ENCODE peak calls at places on chromosomes 7 and 10, in seven cellular contexts. G is mesendoderm, Q is H9, Y is neuronal stem cell, I is trophoblast cell, K is H1, W is mesenchymal stem cell. V is an unnamed sample.

GRCh38 chr10:30170814-30171213 is 111.4 kb upstream of the JCAD start:
- DNase-seq in G (no peak), Q (no peak), Y (no peak), I (peak; percentile 89), K (no peak), W (peak; percentile 59), V (peak; percentile 26)

GRCh38 chr7:2279873-2280272 is 34.4 kb downstream of the SNX8 start:
- DNase-seq in G (no peak), Q (no peak), Y (no peak), I (no peak), K (no peak), W (no peak), V (peak; percentile 21)

GRCh38 chr7:106563466-106564150 is 97.3 kb downstream of the CCDC71L start:
- DNase-seq in G (no peak), Q (no peak), Y (no peak), I (no peak), K (no peak), W (peak; percentile 18), V (peak; percentile 39)

GRCh38 chr7:152136623-152137022 is 111.1 kb downstream of the GALNT11 start:
- DNase-seq in G (peak; percentile 8), Q (no peak), Y (no peak), I (peak; percentile 43), K (no peak), W (peak; percentile 86), V (peak; percentile 31)

GRCh38 chr10:24680647-24681475 is 42.8 kb downstream of the ARHGAP21 start:
- DNase-seq in G (no peak), Q (no peak), Y (no peak), I (no peak), K (no peak), W (no peak), V (peak; percentile 49)

GRCh38 chr10:17001961-17002749 is 127.5 kb downstream of the CUBN start:
- DNase-seq in G (peak; percentile 63), Q (no peak), Y (no peak), I (peak; percentile 41), K (no peak), W (peak; percentile 99), V (peak; percentile 88)

GRCh38 chr10:45591262-45591661 is 81.3 kb downstream of the ZFAND4 start:
- DNase-seq in G (no peak), Q (no peak), Y (no peak), I (no peak), K (no peak), W (no peak), V (no peak)

GRCh38 chr7:21550821-21551531 is 8.1 kb downstream of the DNAH11 start:
- DNase-seq in G (peak; percentile 89), Q (peak; percentile 71), Y (no peak), I (peak; percentile 81), K (peak; percentile 52), W (no peak), V (no peak)

GRCh38 chr10:112140110-112140755 is 43.3 kb downstream of the GPAM start:
- DNase-seq in G (peak; percentile 90), Q (peak; percentile 90), Y (peak; percentile 73), I (peak; percentile 89), K (peak; percentile 96), W (peak; percentile 69), V (peak; percentile 59)

GRCh38 chr10:69769395-69769989 is 32.2 kb upstream of the COL13A1 start:
- DNase-seq in G (peak; percentile 89), Q (peak; percentile 86), Y (no peak), I (peak; percentile 31), K (peak; percentile 65), W (peak; percentile 82), V (peak; percentile 79)

GRCh38 chr7:19116121-19117080 is 1.0 kb downstream of the TWIST1 start:
- DNase-seq in G (peak; percentile 63), Q (peak; percentile 63), Y (peak; percentile 46), I (no peak), K (peak; percentile 77), W (peak; percentile 38), V (peak; percentile 50)

GRCh38 chr10:88974446-88975376 is 15.9 kb upstream of the FAS start:
- DNase-seq in G (no peak), Q (no peak), Y (no peak), I (peak; percentile 8), K (no peak), W (peak; percentile 57), V (peak; percentile 44)

GRCh38 chr7:157500171-157500960 is 163.6 kb downstream of the DNAJB6 start:
- DNase-seq in G (no peak), Q (peak; percentile 33), Y (no peak), I (no peak), K (peak; percentile 41), W (no peak), V (no peak)

GRCh38 chr7:22338875-22339274 is 18.1 kb downstream of the RAPGEF5 start:
- DNase-seq in G (no peak), Q (no peak), Y (no peak), I (no peak), K (no peak), W (no peak), V (no peak)

GRCh38 chr7:42907316-42907715 is 4.6 kb downstream of the C7orf25 start:
- DNase-seq in G (no peak), Q (no peak), Y (no peak), I (no peak), K (no peak), W (no peak), V (no peak)

GRCh38 chr7:947391-948210 is 6.9 kb downstream of the ADAP1 start:
- DNase-seq in G (no peak), Q (no peak), Y (no peak), I (no peak), K (no peak), W (no peak), V (no peak)

GRCh38 chr10:89793649-89794254 is 92.4 kb downstream of the KIF20B start:
- DNase-seq in G (peak; percentile 78), Q (peak; percentile 42), Y (peak; percentile 65), I (peak; percentile 88), K (no peak), W (peak; percentile 77), V (peak; percentile 74)

GRCh38 chr7:2205036-2205780 is 27.5 kb downstream of the MAD1L1 start:
- DNase-seq in G (no peak), Q (no peak), Y (no peak), I (no peak), K (no peak), W (no peak), V (peak; percentile 11)

GRCh38 chr7:123484199-123484598 is 50.2 kb downstream of the IQUB start:
- DNase-seq in G (no peak), Q (no peak), Y (no peak), I (no peak), K (no peak), W (no peak), V (no peak)

GRCh38 chr10:67609996-67610793 is 85.8 kb downstream of the CTNNA3 start:
- DNase-seq in G (peak; percentile 46), Q (no peak), Y (peak; percentile 46), I (no peak), K (no peak), W (no peak), V (peak; percentile 46)

GRCh38 chr10:67607472-67607871 is 88.5 kb downstream of the CTNNA3 start:
- DNase-seq in G (no peak), Q (no peak), Y (no peak), I (no peak), K (no peak), W (no peak), V (peak; percentile 33)

GRCh38 chr10:67608001-67608400 is 88.0 kb downstream of the CTNNA3 start:
- DNase-seq in G (no peak), Q (no peak), Y (no peak), I (no peak), K (no peak), W (no peak), V (no peak)

GRCh38 chr10:67612577-67613537 is 83.1 kb downstream of the CTNNA3 start:
- DNase-seq in G (no peak), Q (no peak), Y (no peak), I (no peak), K (no peak), W (peak; percentile 61), V (peak; percentile 73)

GRCh38 chr10:67612156-67612555 is 83.8 kb downstream of the CTNNA3 start:
- DNase-seq in G (no peak), Q (no peak), Y (no peak), I (no peak), K (no peak), W (no peak), V (no peak)
- H2BK120ac ChIP-seq in G (no peak overlapping the region), Q (no peak overlapping the region), Y (no peak overlapping the region), I (no peak overlapping the region), K (no peak overlapping the region), W (no peak overlapping the region), V (no peak overlapping the region)

GRCh38 chr7:27650283-27650682 is 12.4 kb downstream of the HIBADH start:
- DNase-seq in G (no peak), Q (no peak), Y (no peak), I (no peak), K (no peak), W (no peak), V (no peak)

GRCh38 chr7:27647489-27647888 is 15.2 kb downstream of the HIBADH start:
- DNase-seq in G (no peak), Q (no peak), Y (no peak), I (no peak), K (no peak), W (peak; percentile 19), V (no peak)

GRCh38 chr7:27642271-27642670 is 20.4 kb downstream of the HIBADH start:
- DNase-seq in G (no peak), Q (no peak), Y (no peak), I (peak; percentile 84), K (no peak), W (no peak), V (no peak)

GRCh38 chr7:27651702-27652101 is 11.0 kb downstream of the HIBADH start:
- DNase-seq in G (no peak), Q (no peak), Y (no peak), I (peak; percentile 21), K (no peak), W (no peak), V (peak; percentile 49)

DNA sequence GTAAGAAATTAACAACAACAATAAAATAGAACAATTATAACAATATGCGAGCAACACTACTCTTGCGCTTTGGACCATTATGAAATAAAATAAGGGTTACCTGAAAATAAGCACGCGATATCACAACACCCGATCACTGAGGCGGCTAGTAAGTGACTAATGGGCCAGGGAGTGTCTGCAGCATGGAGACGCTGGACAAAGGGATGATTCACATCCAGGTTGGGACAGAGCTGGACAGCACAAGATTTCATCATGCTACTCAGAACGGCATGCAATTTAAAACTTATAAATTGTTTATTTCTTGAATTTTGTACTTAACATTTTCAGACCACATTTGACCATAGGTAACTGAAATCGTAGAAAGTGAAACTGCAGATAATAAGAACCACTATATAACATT is 15.6 kb downstream of the HIBADH start:
- DNase-seq in G (no peak), Q (no peak), Y (no peak), I (peak; percentile 90), K (no peak), W (peak; percentile 80), V (peak; percentile 82)
- H2BK120ac ChIP-seq in G (no peak overlapping the region), Q (no peak overlapping the region), Y (no peak overlapping the region), I (no peak overlapping the region), K (no peak overlapping the region), W (no peak overlapping the region), V (no peak overlapping the region)

DNA sequence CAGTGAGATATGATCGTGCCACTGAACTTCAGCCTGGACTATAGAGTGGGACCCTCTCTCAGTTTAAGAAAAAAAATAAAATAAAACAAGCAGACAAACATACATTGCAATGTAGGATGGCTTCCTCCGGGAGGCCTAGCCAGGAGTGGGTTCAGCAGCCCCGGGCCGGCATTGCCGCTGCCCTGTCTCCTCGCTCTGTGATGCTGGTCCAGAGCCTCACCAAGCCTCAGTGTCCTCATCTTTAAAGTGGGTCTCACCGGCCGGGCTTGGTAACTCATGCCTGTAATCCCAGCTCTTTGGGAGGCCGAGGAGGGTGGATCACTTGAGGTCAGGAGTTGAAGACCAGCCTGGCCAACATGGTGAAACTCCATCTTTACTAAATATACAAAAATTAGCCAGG is 71.6 kb downstream of the PTPRE start:
- DNase-seq in G (no peak), Q (peak; percentile 7), Y (no peak), I (no peak), K (no peak), W (no peak), V (no peak)
- H2BK120ac ChIP-seq in G (no peak overlapping the region), Q (no peak overlapping the region), Y (no peak overlapping the region), I (no peak overlapping the region), K (no peak overlapping the region), W (peak overlapping the region; percentile 65), V (no peak overlapping the region)

GRCh38 chr7:142017451-142017850 is 21.8 kb downstream of the MGAM start:
- DNase-seq in G (no peak), Q (no peak), Y (no peak), I (no peak), K (no peak), W (no peak), V (no peak)
- H2BK120ac ChIP-seq in G (no peak overlapping the region), Q (no peak overlapping the region), Y (no peak overlapping the region), I (no peak overlapping the region), K (no peak overlapping the region), W (no peak overlapping the region), V (no peak overlapping the region)